ENCODE peak calls at places on chromosomes 5 and 9, in nine cellular contexts. I is fibroblast of the aortic adventitia; V is non-pigmented ciliary epithelial cell; Q is activated CD8-positive, alpha-beta memory T cell treated with anti-CD3 and anti-CD28 coated beads for 4 hours; K is fibroblast of lung; W is A673; D is dorsolateral prefrontal cortex; C is T-helper 1 cell; L is stimulated activated CD4-positive, alpha-beta T cell treated with anti-CD3 and anti-CD28 coated beads, Interleukin-15, amount 100 ng/mL, for 1 hour. Y is an unnamed sample.
A peak's percentile ranks its signal among the peaks of the same experiment; 100 is the strongest.

GRCh38 chr9:133379153-133380086 is 3.3 kb downstream of the STKLD1 start:
- DNase-seq in I (no peak), V (no peak), Q (no peak), K (no peak), W (no peak), D (no peak), C (no peak), L (no peak), Y (no peak)

GRCh38 chr5:103424008-103424407 is 138.6 kb downstream of the NUDT12 start:
- DNase-seq in I (peak; percentile 37), V (no peak), Q (no peak), K (peak; percentile 66), W (no peak), D (no peak), C (no peak), L (no peak), Y (no peak)

GRCh38 chr5:74206571-74207550 is 433.7 kb downstream of the ENC1 start:
- DNase-seq in I (peak; percentile 70), V (no peak), Q (no peak), K (peak; percentile 89), W (peak; percentile 81), D (peak; percentile 82), C (no peak), L (no peak), Y (no peak)

GRCh38 chr5:111367081-111367480 is 142.9 kb downstream of the CAMK4 start:
- DNase-seq in I (no peak), V (no peak), Q (no peak), K (peak; percentile 62), W (no peak), D (no peak), C (no peak), L (no peak), Y (no peak)

GRCh38 chr5:66307647-66308257 is 163.7 kb downstream of the SREK1 start:
- DNase-seq in I (peak; percentile 87), V (peak; percentile 36), Q (no peak), K (peak; percentile 55), W (peak; percentile 80), D (no peak), C (no peak), L (no peak), Y (no peak)

GRCh38 chr5:171419663-171420428 is 399 bp downstream of the FGF18 start:
- DNase-seq in I (no peak), V (no peak), Q (no peak), K (peak; percentile 50), W (peak; percentile 57), D (no peak), C (peak; percentile 17), L (no peak), Y (no peak)

GRCh38 chr9:34519321-34520020 is 3.3 kb downstream of the ENHO start:
- DNase-seq in I (no peak), V (no peak), Q (no peak), K (no peak), W (no peak), D (no peak), C (no peak), L (no peak), Y (no peak)

GRCh38 chr5:13704401-13704800 is 240.1 kb downstream of the DNAH5 start:
- DNase-seq in I (no peak), V (no peak), Q (no peak), K (peak; percentile 16), W (no peak), D (no peak), C (no peak), L (no peak), Y (no peak)

GRCh38 chr5:51544386-51544785 is 161.1 kb downstream of the ISL1 start:
- DNase-seq in I (no peak), V (peak; percentile 6), Q (no peak), K (peak; percentile 3), W (no peak), D (no peak), C (no peak), L (no peak), Y (no peak)

GRCh38 chr5:139698461-139699146 is 50.5 kb downstream of the CXXC5 start:
- DNase-seq in I (peak; percentile 76), V (no peak), Q (no peak), K (peak; percentile 86), W (peak; percentile 92), D (peak; percentile 86), C (no peak), L (no peak), Y (no peak)

GRCh38 chr5:64147849-64148441 is 17.7 kb upstream of the RNF180 start:
- DNase-seq in I (peak; percentile 61), V (no peak), Q (no peak), K (peak; percentile 30), W (peak; percentile 73), D (peak; percentile 78), C (no peak), L (no peak), Y (no peak)

GRCh38 chr5:38845555-38846378 is at the start of gene OSMR:
- DNase-seq in I (peak; percentile 99), V (peak; percentile 93), Q (no peak), K (peak; percentile 99), W (peak; percentile 94), D (peak; percentile 54), C (no peak), L (no peak), Y (no peak)

GRCh38 chr5:131533844-131534243 is 101.2 kb downstream of the RAPGEF6 start:
- DNase-seq in I (no peak), V (no peak), Q (no peak), K (no peak), W (peak; percentile 27), D (no peak), C (no peak), L (no peak), Y (no peak)

GRCh38 chr9:91422832-91423711 is 560 bp downstream of the NFIL3 start:
- DNase-seq in I (peak; percentile 94), V (no peak), Q (no peak), K (peak; percentile 77), W (peak; percentile 82), D (peak; percentile 59), C (peak; percentile 44), L (peak; percentile 16), Y (no peak)

GRCh38 chr5:128920345-128921215 is 44.7 kb upstream of the SLC27A6 start:
- DNase-seq in I (no peak), V (peak; percentile 73), Q (no peak), K (peak; percentile 61), W (no peak), D (no peak), C (no peak), L (no peak), Y (no peak)

Y was measured in cortex of kidney.